ENCODE peak calls at places on chromosome 6, in six cellular contexts. C, R, G, L, Y and U are unnamed samples.

GRCh38 chr6:116145786-116146675 is 20.1 kb upstream of the COL10A1 start:
- DNase-seq in C (no peak), R (no peak), G (no peak), L (no peak), Y (no peak), U (no peak)

GRCh38 chr6:53326372-53327016 is 22.3 kb downstream of the ELOVL5 start:
- DNase-seq in C (no peak), R (peak), G (peak), L (no peak), Y (no peak), U (no peak)

GRCh38 chr6:161459008-161459407 is 185.1 kb upstream of the AGPAT4 start:
- DNase-seq in C (no peak), R (no peak), G (no peak), L (no peak), Y (no peak), U (no peak)

GRCh38 chr6:13251242-13251641 is 77.1 kb downstream of the TBC1D7 start:
- DNase-seq in C (no peak), R (no peak), G (no peak), L (no peak), Y (no peak), U (no peak)

GRCh38 chr6:63821442-63821841 is 185.8 kb downstream of the PHF3 start:
- DNase-seq in C (no peak), R (no peak), G (no peak), L (no peak), Y (no peak), U (no peak)

GRCh38 chr6:116280161-116280959 is 630 bp upstream of the TSPYL1 start:
- DNase-seq in C (no peak), R (no peak), G (no peak), L (no peak), Y (no peak), U (no peak)

GRCh38 chr6:29953001-29953436 is 10.7 kb downstream of the HLA-A start:
- DNase-seq in C (no peak), R (no peak), G (no peak), L (no peak), Y (no peak), U (no peak)

GRCh38 chr6:72321741-72322140 is 300.1 kb upstream of the KCNQ5 start:
- DNase-seq in C (no peak), R (no peak), G (no peak), L (no peak), Y (no peak), U (no peak)

GRCh38 chr6:33323623-33323948 is 6.0 kb upstream of the ZBTB22 start:
- DNase-seq in C (no peak), R (no peak), G (no peak), L (no peak), Y (no peak), U (peak)

GRCh38 chr6:113595921-113596376 is 261.2 kb upstream of the MARCKS start:
- DNase-seq in C (no peak), R (peak), G (no peak), L (peak), Y (no peak), U (no peak)

GRCh38 chr6:106677282-106677681 is 47.9 kb downstream of the QRSL1 start:
- DNase-seq in C (no peak), R (no peak), G (no peak), L (no peak), Y (no peak), U (no peak)

GRCh38 chr6:18155864-18156396 is 708 bp downstream of the KDM1B start:
- DNase-seq in C (no peak), R (no peak), G (peak), L (peak), Y (peak), U (peak)

GRCh38 chr6:156776841-156777576 is at the start of gene ARID1B:
- DNase-seq in C (peak), R (peak), G (peak), L (peak), Y (peak), U (peak)

GRCh38 chr6:13392462-13392861 is 64.1 kb upstream of the TBC1D7 start:
- DNase-seq in C (no peak), R (no peak), G (no peak), L (no peak), Y (no peak), U (no peak)

GRCh38 chr6:168232046-168232445 is 87.5 kb downstream of the DACT2 start:
- DNase-seq in C (no peak), R (no peak), G (no peak), L (no peak), Y (no peak), U (no peak)

GRCh38 chr6:118377711-118378414 is 170.2 kb upstream of the PLN start:
- DNase-seq in C (no peak), R (no peak), G (peak), L (no peak), Y (no peak), U (no peak)

GRCh38 chr6:4973972-4974885 is 29.6 kb downstream of the RPP40 start:
- DNase-seq in C (no peak), R (peak), G (peak), L (no peak), Y (no peak), U (no peak)

GRCh38 chr6:10316327-10316726 is 98.5 kb downstream of the TFAP2A start:
- DNase-seq in C (no peak), R (peak), G (no peak), L (no peak), Y (peak), U (no peak)

GRCh38 chr6:12150812-12151432 is 138.8 kb downstream of the HIVEP1 start:
- DNase-seq in C (no peak), R (no peak), G (peak), L (no peak), Y (peak), U (peak)

GRCh38 chr6:15929685-15930084 is 199.2 kb upstream of the MYLIP start:
- DNase-seq in C (no peak), R (no peak), G (no peak), L (no peak), Y (no peak), U (no peak)

GRCh38 chr6:154878866-154879491 is 116.1 kb upstream of the TIAM2 start:
- DNase-seq in C (no peak), R (no peak), G (no peak), L (no peak), Y (no peak), U (no peak)

GRCh38 chr6:166864333-166864732 is 92.0 kb downstream of the RNASET2 start:
- DNase-seq in C (no peak), R (no peak), G (no peak), L (no peak), Y (no peak), U (no peak)

GRCh38 chr6:138099832-138100231 is 7.4 kb downstream of the PERP start:
- DNase-seq in C (no peak), R (no peak), G (no peak), L (no peak), Y (no peak), U (no peak)

GRCh38 chr6:163836916-163837660 is 422.6 kb downstream of the QKI start:
- DNase-seq in C (no peak), R (no peak), G (no peak), L (no peak), Y (no peak), U (no peak)

GRCh38 chr6:52598123-52598823 is 21.4 kb upstream of the TRAM2 start:
- DNase-seq in C (no peak), R (no peak), G (peak), L (peak), Y (no peak), U (no peak)

GRCh38 chr6:14141531-14141930 is 24.0 kb downstream of the CD83 start:
- DNase-seq in C (no peak), R (no peak), G (no peak), L (no peak), Y (no peak), U (no peak)

GRCh38 chr6:53975966-53976610 is 135.2 kb upstream of the MLIP start:
- DNase-seq in C (no peak), R (peak), G (no peak), L (no peak), Y (no peak), U (no peak)